ENCODE peak calls at places on chromosomes 7 and 10, in eight cellular contexts. U, J, L, P, C, O, M and I are unnamed samples. For H3K4me1 and H3K27me3, the result is how much of the 10 kb centered on the place peaks cover.

GRCh38 chr7:20206104-20206896 is 10.9 kb downstream of the MACC1 start:
- DNase-seq in U (no peak), J (no peak), L (no peak), P (no peak), C (no peak), O (no peak), M (no peak), I (no peak)

GRCh38 chr10:78203915-78204818 is 170.5 kb downstream of the RPS24 start:
- DNase-seq in U (no peak), J (no peak), L (no peak), P (no peak), C (peak), O (peak), M (peak), I (no peak)

GRCh38 chr7:29588900-29589696 is 25.5 kb downstream of the PRR15 start:
- DNase-seq in U (no peak), J (peak), L (no peak), P (peak), C (peak), O (peak), M (peak), I (peak)

GRCh38 chr7:2812119-2812487 is 32.0 kb downstream of the GNA12 start:
- DNase-seq in U (no peak), J (no peak), L (no peak), P (no peak), C (no peak), O (no peak), M (no peak), I (no peak)

GRCh38 chr10:47025540-47026300 is 114.5 kb downstream of the PTPN20 start:
- DNase-seq in U (peak), J (peak), L (peak), P (no peak), C (no peak), O (peak), M (no peak), I (no peak)

GRCh38 chr7:90821961-90822620 is 226.0 kb downstream of the CDK14 start:
- DNase-seq in U (no peak), J (no peak), L (no peak), P (no peak), C (no peak), O (no peak), M (no peak), I (no peak)

GRCh38 chr7:104906546-104906945 is 107.5 kb upstream of the KMT2E start:
- DNase-seq in U (no peak), J (no peak), L (no peak), P (no peak), C (no peak), O (no peak), M (no peak), I (no peak)

GRCh38 chr10:121556918-121557573 is 41.2 kb downstream of the FGFR2 start:
- DNase-seq in U (no peak), J (no peak), L (no peak), P (no peak), C (no peak), O (no peak), M (no peak), I (no peak)

GRCh38 chr7:106623846-106624245 is 37.1 kb downstream of the CCDC71L start:
- DNase-seq in U (peak), J (no peak), L (no peak), P (no peak), C (no peak), O (peak), M (no peak), I (no peak)

GRCh38 chr10:124560377-124560776 is 98.8 kb downstream of the LHPP start:
- DNase-seq in U (peak), J (no peak), L (no peak), P (peak), C (peak), O (peak), M (no peak), I (no peak)

GRCh38 chr10:70605153-70605552 is 2.6 kb upstream of the PRF1 start:
- DNase-seq in U (no peak), J (no peak), L (no peak), P (no peak), C (no peak), O (no peak), M (no peak), I (no peak)

GRCh38 chr10:28139138-28139537 is 140.3 kb upstream of the ODAD2 start:
- DNase-seq in U (no peak), J (no peak), L (no peak), P (no peak), C (no peak), O (peak), M (no peak), I (no peak)

GRCh38 chr10:125201108-125201524 is 40.8 kb upstream of the CTBP2 start:
- DNase-seq in U (no peak), J (no peak), L (no peak), P (no peak), C (no peak), O (peak), M (peak), I (no peak)

GRCh38 chr7:123051916-123052315 is 56.4 kb upstream of the TAS2R16 start:
- DNase-seq in U (no peak), J (no peak), L (no peak), P (no peak), C (no peak), O (no peak), M (no peak), I (no peak)

GRCh38 chr7:106774768-106775551 is 90.1 kb upstream of the PIK3CG start:
- DNase-seq in U (peak), J (peak), L (no peak), P (no peak), C (no peak), O (peak), M (peak), I (no peak)

GRCh38 chr10:61760943-61761824 is 98.5 kb downstream of the CABCOCO1 start:
- DNase-seq in U (no peak), J (no peak), L (no peak), P (no peak), C (no peak), O (peak), M (no peak), I (no peak)

GRCh38 chr7:36190447-36191291 is 37.6 kb downstream of the EEPD1 start:
- DNase-seq in U (peak), J (no peak), L (no peak), P (no peak), C (no peak), O (no peak), M (no peak), I (no peak)

GRCh38 chr7:111242361-111242760 is 151.4 kb downstream of the LRRN3 start:
- DNase-seq in U (no peak), J (no peak), L (no peak), P (no peak), C (no peak), O (no peak), M (no peak), I (no peak)

DNA sequence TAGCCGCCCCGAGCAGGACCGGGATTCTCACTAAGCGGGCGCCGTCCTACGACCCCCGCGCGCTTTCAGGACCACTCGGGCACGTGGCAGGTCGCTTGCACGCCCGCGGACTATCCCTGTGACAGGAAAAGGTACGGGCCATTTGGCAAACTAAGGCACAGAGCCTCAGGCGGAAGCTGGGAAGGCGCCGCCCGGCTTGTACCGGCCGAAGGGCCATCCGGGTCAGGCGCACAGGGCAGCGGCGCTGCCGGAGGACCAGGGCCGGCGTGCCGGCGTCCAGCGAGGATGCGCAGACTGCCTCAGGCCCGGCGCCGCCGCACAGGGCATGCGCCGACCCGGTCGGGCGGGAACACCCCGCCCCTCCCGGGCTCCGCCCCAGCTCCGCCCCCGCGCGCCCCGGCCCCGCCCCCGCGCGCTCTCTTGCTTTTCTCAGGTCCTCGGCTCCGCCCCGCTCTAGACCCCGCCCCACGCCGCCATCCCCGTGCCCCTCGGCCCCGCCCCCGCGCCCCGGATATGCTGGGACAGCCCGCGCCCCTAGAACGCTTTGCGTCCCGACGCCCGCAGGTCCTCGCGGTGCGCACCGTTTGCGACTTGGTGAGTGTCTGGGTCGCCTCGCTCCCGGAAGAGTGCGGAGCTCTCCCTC is at the start of gene MGMT:
- DNase-seq in U (peak), J (peak), L (peak), P (peak), C (peak), O (peak), M (peak), I (peak)
- H3K4me1 ChIP-seq in U (under half), J (under half), L (under half), P (under half), C (under half), O (under half), M (under half), I (under half)

GRCh38 chr7:97014145-97014544 is 8.8 kb downstream of the DLX6 start:
- DNase-seq in U (no peak), J (no peak), L (no peak), P (no peak), C (no peak), O (no peak), M (no peak), I (no peak)

GRCh38 chr7:97011536-97012292 is 6.4 kb downstream of the DLX6 start:
- DNase-seq in U (no peak), J (no peak), L (no peak), P (no peak), C (no peak), O (no peak), M (no peak), I (no peak)

GRCh38 chr7:97013555-97013954 is 8.2 kb downstream of the DLX6 start:
- DNase-seq in U (no peak), J (no peak), L (no peak), P (no peak), C (no peak), O (no peak), M (no peak), I (no peak)

GRCh38 chr7:97012293-97013005 is 7.1 kb downstream of the DLX6 start:
- DNase-seq in U (no peak), J (peak), L (no peak), P (no peak), C (no peak), O (no peak), M (peak), I (no peak)

DNA sequence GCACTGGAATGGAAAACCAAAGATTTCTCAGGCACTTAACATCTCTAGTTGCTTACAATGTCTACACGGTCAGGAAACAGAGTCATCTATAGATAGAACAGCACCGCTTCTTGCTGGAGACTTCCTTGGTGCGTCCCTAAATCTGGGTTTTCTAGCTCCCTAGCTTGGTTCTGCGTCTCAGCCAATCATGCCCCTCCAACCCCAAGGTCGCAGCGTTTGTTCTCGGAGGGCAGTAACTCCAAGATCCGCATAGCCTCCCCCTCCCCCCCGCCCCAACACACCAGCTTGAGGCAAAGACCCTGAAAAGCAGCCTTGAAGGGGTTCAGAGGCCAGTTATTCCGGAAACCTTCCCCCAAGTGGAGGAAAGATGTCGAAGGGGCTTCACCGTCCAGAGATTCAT is 7.7 kb downstream of the DLX6 start:
- DNase-seq in U (no peak), J (peak), L (no peak), P (no peak), C (no peak), O (no peak), M (peak), I (no peak)
- H3K27me3 ChIP-seq in U (under half), J (half or more), L (half or more), P (under half), C (under half), O (half or more), M (half or more), I (under half)

GRCh38 chr7:27101906-27102577 is 441 bp downstream of the HOXA2 start:
- DNase-seq in U (no peak), J (no peak), L (no peak), P (no peak), C (no peak), O (no peak), M (no peak), I (no peak)
- H3K4me1 ChIP-seq in U (under half), J (under half), L (under half), P (under half), C (under half), O (under half), M (under half), I (under half)

DNA sequence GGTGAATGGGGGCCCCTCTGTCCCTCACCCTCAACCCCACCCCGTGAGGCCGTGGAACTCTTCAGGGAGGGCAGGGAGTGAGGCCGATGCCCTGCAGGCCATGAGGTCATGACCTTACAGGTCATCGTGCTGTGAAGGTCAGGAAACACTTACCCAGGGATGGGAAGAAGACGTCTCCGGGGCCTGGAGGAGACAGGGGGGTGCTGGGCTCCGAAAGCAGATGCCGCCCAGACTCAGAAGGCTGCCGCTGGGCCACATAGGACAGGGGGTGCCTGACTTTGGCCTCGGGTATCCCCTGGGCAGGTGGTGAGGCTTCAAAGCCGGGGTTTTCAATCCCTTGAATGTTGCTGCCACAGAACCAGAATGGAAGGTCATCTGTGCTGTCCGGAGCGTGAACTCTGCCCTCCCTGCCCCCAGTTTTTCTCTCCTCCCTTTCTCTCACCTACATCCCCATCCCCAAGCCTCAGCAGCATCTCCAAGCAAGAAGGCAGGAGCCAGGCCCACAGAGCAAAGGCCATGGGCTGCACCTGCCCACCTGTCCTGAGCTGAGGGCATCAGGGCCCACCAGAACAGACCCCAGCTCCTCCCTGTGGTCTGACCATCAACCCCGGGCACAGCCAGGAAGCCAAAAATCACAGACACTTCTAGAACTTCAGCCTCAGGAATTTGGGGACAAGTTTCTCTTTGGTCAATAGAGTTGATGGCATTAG is 21.6 kb downstream of the VSIR start:
- DNase-seq in U (no peak), J (no peak), L (no peak), P (no peak), C (no peak), O (no peak), M (no peak), I (no peak)
- H3K27me3 ChIP-seq in U (under half), J (under half), L (under half), P (under half), C (under half), O (under half), M (under half), I (under half)